ENCODE peak calls at places on chromosomes 13 and 19, in seven cellular contexts. One of them, this sample, is unnamed.

GRCh38 chr19:11324079-11324661 is 15.3 kb downstream of the RAB3D start:
- DNase-seq in adrenal gland: peak
- DNase-seq in BJ: peak
- DNase-seq in CD8-positive, alpha-beta T cell: peak
- DNase-seq in dorsolateral prefrontal cortex: peak
- DNase-seq in brain microvascular endothelial cell: peak
- DNase-seq in ascending aorta: peak
- DNase-seq in this sample: peak

GRCh38 chr13:79392882-79393563 is 13.0 kb downstream of the RBM26 start:
- DNase-seq in adrenal gland: no peak
- DNase-seq in BJ: no peak
- DNase-seq in CD8-positive, alpha-beta T cell: peak
- DNase-seq in dorsolateral prefrontal cortex: no peak
- DNase-seq in brain microvascular endothelial cell: peak
- DNase-seq in ascending aorta: no peak
- DNase-seq in this sample: no peak

GRCh38 chr13:109611912-109612691 is 174.3 kb downstream of the IRS2 start:
- DNase-seq in adrenal gland: no peak
- DNase-seq in BJ: no peak
- DNase-seq in CD8-positive, alpha-beta T cell: no peak
- DNase-seq in dorsolateral prefrontal cortex: no peak
- DNase-seq in brain microvascular endothelial cell: no peak
- DNase-seq in ascending aorta: no peak
- DNase-seq in this sample: no peak

GRCh38 chr19:50843205-50843604 is 9.8 kb upstream of the KLK15 start:
- DNase-seq in adrenal gland: no peak
- DNase-seq in BJ: no peak
- DNase-seq in CD8-positive, alpha-beta T cell: no peak
- DNase-seq in dorsolateral prefrontal cortex: no peak
- DNase-seq in brain microvascular endothelial cell: no peak
- DNase-seq in ascending aorta: no peak
- DNase-seq in this sample: no peak

GRCh38 chr13:91922969-91923592 is 524.7 kb downstream of the GPC5 start:
- DNase-seq in adrenal gland: no peak
- DNase-seq in BJ: no peak
- DNase-seq in CD8-positive, alpha-beta T cell: no peak
- DNase-seq in dorsolateral prefrontal cortex: no peak
- DNase-seq in brain microvascular endothelial cell: no peak
- DNase-seq in ascending aorta: no peak
- DNase-seq in this sample: no peak

GRCh38 chr13:49791214-49791752 is 1.2 kb downstream of the KPNA3 start:
- DNase-seq in adrenal gland: peak
- DNase-seq in BJ: no peak
- DNase-seq in CD8-positive, alpha-beta T cell: peak
- DNase-seq in dorsolateral prefrontal cortex: no peak
- DNase-seq in brain microvascular endothelial cell: peak
- DNase-seq in ascending aorta: no peak
- DNase-seq in this sample: peak

GRCh38 chr13:75442736-75443234 is 39.2 kb downstream of the TBC1D4 start:
- DNase-seq in adrenal gland: no peak
- DNase-seq in BJ: no peak
- DNase-seq in CD8-positive, alpha-beta T cell: no peak
- DNase-seq in dorsolateral prefrontal cortex: no peak
- DNase-seq in brain microvascular endothelial cell: no peak
- DNase-seq in ascending aorta: no peak
- DNase-seq in this sample: no peak

GRCh38 chr19:11539495-11540365 is 1.1 kb downstream of the CNN1 start:
- DNase-seq in adrenal gland: no peak
- DNase-seq in BJ: no peak
- DNase-seq in CD8-positive, alpha-beta T cell: no peak
- DNase-seq in dorsolateral prefrontal cortex: no peak
- DNase-seq in brain microvascular endothelial cell: peak
- DNase-seq in ascending aorta: no peak
- DNase-seq in this sample: no peak

GRCh38 chr13:80006940-80007339 is 334.0 kb downstream of the SPRY2 start:
- DNase-seq in adrenal gland: no peak
- DNase-seq in BJ: no peak
- DNase-seq in CD8-positive, alpha-beta T cell: no peak
- DNase-seq in dorsolateral prefrontal cortex: no peak
- DNase-seq in brain microvascular endothelial cell: no peak
- DNase-seq in ascending aorta: no peak
- DNase-seq in this sample: no peak

GRCh38 chr19:850221-850978 is 1.7 kb upstream of the ELANE start:
- DNase-seq in adrenal gland: peak
- DNase-seq in BJ: peak
- DNase-seq in CD8-positive, alpha-beta T cell: no peak
- DNase-seq in dorsolateral prefrontal cortex: no peak
- DNase-seq in brain microvascular endothelial cell: peak
- DNase-seq in ascending aorta: peak
- DNase-seq in this sample: no peak

GRCh38 chr19:4487572-4487971 is 15.5 kb downstream of the HDGFL2 start:
- DNase-seq in adrenal gland: no peak
- DNase-seq in BJ: no peak
- DNase-seq in CD8-positive, alpha-beta T cell: no peak
- DNase-seq in dorsolateral prefrontal cortex: no peak
- DNase-seq in brain microvascular endothelial cell: no peak
- DNase-seq in ascending aorta: no peak
- DNase-seq in this sample: no peak

GRCh38 chr13:86810385-86810784 is 860.8 kb upstream of the SLITRK5 start:
- DNase-seq in adrenal gland: no peak
- DNase-seq in BJ: no peak
- DNase-seq in CD8-positive, alpha-beta T cell: no peak
- DNase-seq in dorsolateral prefrontal cortex: no peak
- DNase-seq in brain microvascular endothelial cell: no peak
- DNase-seq in ascending aorta: no peak
- DNase-seq in this sample: no peak

GRCh38 chr19:47417107-47417745 is 2.1 kb downstream of the MEIS3 start:
- DNase-seq in adrenal gland: no peak
- DNase-seq in BJ: no peak
- DNase-seq in CD8-positive, alpha-beta T cell: no peak
- DNase-seq in dorsolateral prefrontal cortex: no peak
- DNase-seq in brain microvascular endothelial cell: no peak
- DNase-seq in ascending aorta: no peak
- DNase-seq in this sample: no peak
- H3K4me3 ChIP-seq in adrenal gland: no peak
- H3K4me3 ChIP-seq in BJ: no peak
- H3K4me3 ChIP-seq in CD8-positive, alpha-beta T cell: no peak
- H3K4me3 ChIP-seq in dorsolateral prefrontal cortex: no peak
- H3K4me3 ChIP-seq in brain microvascular endothelial cell: no peak
- H3K4me3 ChIP-seq in ascending aorta: no peak
- H3K4me3 ChIP-seq in this sample: no peak

GRCh38 chr13:30581582-30581981 is 36.1 kb upstream of the USPL1 start:
- DNase-seq in adrenal gland: no peak
- DNase-seq in BJ: no peak
- DNase-seq in CD8-positive, alpha-beta T cell: no peak
- DNase-seq in dorsolateral prefrontal cortex: no peak
- DNase-seq in brain microvascular endothelial cell: no peak
- DNase-seq in ascending aorta: no peak
- DNase-seq in this sample: no peak
- TF ChIP-seq CTCF in adrenal gland: no peak
- TF ChIP-seq CTCF in BJ: peak
- TF ChIP-seq CTCF in CD8-positive, alpha-beta T cell: no peak
- TF ChIP-seq CTCF in dorsolateral prefrontal cortex: no peak
- TF ChIP-seq CTCF in brain microvascular endothelial cell: peak
- TF ChIP-seq CTCF in ascending aorta: no peak
- TF ChIP-seq CTCF in this sample: peak

GRCh38 chr19:54616840-54617560 is 13.3 kb upstream of the LILRB1 start:
- DNase-seq in adrenal gland: no peak
- DNase-seq in BJ: no peak
- DNase-seq in CD8-positive, alpha-beta T cell: no peak
- DNase-seq in dorsolateral prefrontal cortex: no peak
- DNase-seq in brain microvascular endothelial cell: no peak
- DNase-seq in ascending aorta: no peak
- DNase-seq in this sample: peak
- H3K4me3 ChIP-seq in adrenal gland: no peak
- H3K4me3 ChIP-seq in BJ: no peak
- H3K4me3 ChIP-seq in CD8-positive, alpha-beta T cell: no peak
- H3K4me3 ChIP-seq in dorsolateral prefrontal cortex: no peak
- H3K4me3 ChIP-seq in brain microvascular endothelial cell: no peak
- H3K4me3 ChIP-seq in ascending aorta: no peak
- H3K4me3 ChIP-seq in this sample: peak

DNA sequence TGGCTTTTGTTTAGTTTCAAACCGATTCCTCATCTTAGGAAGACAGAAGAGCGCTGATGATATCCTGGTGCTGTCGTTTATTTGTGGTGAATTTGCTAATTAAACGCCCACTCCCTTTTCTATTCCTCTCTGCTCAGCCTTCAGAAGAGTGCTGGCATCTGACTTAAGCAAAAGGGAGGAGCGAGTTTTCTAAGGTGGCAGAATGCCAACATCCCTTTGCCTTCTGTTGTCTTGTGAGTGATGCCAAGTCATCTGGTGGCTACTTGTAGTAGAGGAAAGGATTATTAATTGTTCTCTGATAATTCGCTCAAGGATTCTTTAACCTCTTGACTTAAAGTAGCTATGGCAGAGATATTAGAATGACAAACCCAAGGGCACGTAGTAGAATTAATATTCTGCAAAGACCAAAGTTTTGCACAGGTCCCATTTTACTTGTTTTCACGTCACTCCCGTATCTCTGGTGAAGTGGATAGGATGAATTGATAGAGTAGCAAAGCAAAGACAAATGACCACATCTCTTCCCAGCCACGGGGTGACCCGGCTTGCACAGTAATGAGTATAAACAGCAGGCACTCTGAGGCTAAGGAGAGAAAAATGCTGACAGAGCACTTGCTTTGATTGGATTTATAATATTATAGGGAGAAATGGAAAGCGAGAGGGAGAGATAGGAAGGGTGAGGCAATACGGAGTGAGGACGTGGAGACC is 68.2 kb downstream of the ERCC5 start:
- DNase-seq in adrenal gland: peak
- DNase-seq in BJ: no peak
- DNase-seq in CD8-positive, alpha-beta T cell: no peak
- DNase-seq in dorsolateral prefrontal cortex: no peak
- DNase-seq in brain microvascular endothelial cell: no peak
- DNase-seq in ascending aorta: no peak
- DNase-seq in this sample: no peak
- TF ChIP-seq CTCF in adrenal gland: no peak
- TF ChIP-seq CTCF in BJ: no peak
- TF ChIP-seq CTCF in CD8-positive, alpha-beta T cell: no peak
- TF ChIP-seq CTCF in dorsolateral prefrontal cortex: no peak
- TF ChIP-seq CTCF in brain microvascular endothelial cell: no peak
- TF ChIP-seq CTCF in ascending aorta: no peak
- TF ChIP-seq CTCF in this sample: no peak

DNA sequence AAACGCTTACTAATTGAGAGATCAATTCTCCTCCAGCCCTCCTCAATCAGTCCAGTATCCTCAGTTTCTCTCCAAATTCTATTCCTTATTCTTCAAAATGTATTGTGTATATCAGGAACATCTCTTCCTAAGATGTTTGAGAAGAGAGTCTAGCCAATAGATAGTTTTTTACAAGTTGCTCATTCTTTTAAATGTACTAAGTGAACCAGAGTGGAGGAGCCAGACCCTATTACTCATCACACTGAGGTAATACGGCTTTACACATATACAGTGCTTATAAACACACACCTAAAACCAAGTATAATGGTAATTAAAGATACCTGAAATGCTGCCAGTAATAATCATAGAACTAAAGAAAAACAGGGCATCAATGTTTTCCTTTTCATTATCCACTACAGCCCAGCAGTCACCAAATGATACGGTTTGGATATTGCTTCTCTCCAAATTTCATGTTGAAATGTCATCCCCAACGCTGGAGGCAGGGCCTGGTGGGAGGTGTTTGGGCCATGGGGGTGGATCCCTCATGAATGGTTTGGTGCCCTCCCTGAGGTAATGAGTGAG is 45.2 kb upstream of the HMGB1 start:
- DNase-seq in adrenal gland: no peak
- DNase-seq in BJ: no peak
- DNase-seq in CD8-positive, alpha-beta T cell: no peak
- DNase-seq in dorsolateral prefrontal cortex: no peak
- DNase-seq in brain microvascular endothelial cell: no peak
- DNase-seq in ascending aorta: no peak
- DNase-seq in this sample: no peak
- H3K4me3 ChIP-seq in adrenal gland: no peak
- H3K4me3 ChIP-seq in BJ: no peak
- H3K4me3 ChIP-seq in CD8-positive, alpha-beta T cell: no peak
- H3K4me3 ChIP-seq in dorsolateral prefrontal cortex: no peak
- H3K4me3 ChIP-seq in brain microvascular endothelial cell: no peak
- H3K4me3 ChIP-seq in ascending aorta: no peak
- H3K4me3 ChIP-seq in this sample: no peak

GRCh38 chr13:98150836-98151489 is 8.1 kb downstream of the FARP1 start:
- DNase-seq in adrenal gland: no peak
- DNase-seq in BJ: no peak
- DNase-seq in CD8-positive, alpha-beta T cell: no peak
- DNase-seq in dorsolateral prefrontal cortex: no peak
- DNase-seq in brain microvascular endothelial cell: no peak
- DNase-seq in ascending aorta: no peak
- DNase-seq in this sample: no peak

GRCh38 chr13:98143601-98144500 is 957 bp downstream of the FARP1 start:
- DNase-seq in adrenal gland: peak
- DNase-seq in BJ: no peak
- DNase-seq in CD8-positive, alpha-beta T cell: no peak
- DNase-seq in dorsolateral prefrontal cortex: peak
- DNase-seq in brain microvascular endothelial cell: no peak
- DNase-seq in ascending aorta: no peak
- DNase-seq in this sample: no peak

GRCh38 chr13:98143157-98143553 is 261 bp downstream of the FARP1 start:
- DNase-seq in adrenal gland: peak
- DNase-seq in BJ: no peak
- DNase-seq in CD8-positive, alpha-beta T cell: no peak
- DNase-seq in dorsolateral prefrontal cortex: peak
- DNase-seq in brain microvascular endothelial cell: no peak
- DNase-seq in ascending aorta: no peak
- DNase-seq in this sample: no peak

GRCh38 chr13:98144501-98145350 is 1.8 kb downstream of the FARP1 start:
- DNase-seq in adrenal gland: peak
- DNase-seq in BJ: peak
- DNase-seq in CD8-positive, alpha-beta T cell: no peak
- DNase-seq in dorsolateral prefrontal cortex: peak
- DNase-seq in brain microvascular endothelial cell: no peak
- DNase-seq in ascending aorta: no peak
- DNase-seq in this sample: no peak

GRCh38 chr13:98147521-98147920 is 4.6 kb downstream of the FARP1 start:
- DNase-seq in adrenal gland: peak
- DNase-seq in BJ: no peak
- DNase-seq in CD8-positive, alpha-beta T cell: no peak
- DNase-seq in dorsolateral prefrontal cortex: no peak
- DNase-seq in brain microvascular endothelial cell: no peak
- DNase-seq in ascending aorta: no peak
- DNase-seq in this sample: no peak
- TF ChIP-seq CTCF in adrenal gland: peak
- TF ChIP-seq CTCF in BJ: no peak
- TF ChIP-seq CTCF in CD8-positive, alpha-beta T cell: no peak
- TF ChIP-seq CTCF in dorsolateral prefrontal cortex: no peak
- TF ChIP-seq CTCF in brain microvascular endothelial cell: peak
- TF ChIP-seq CTCF in ascending aorta: no peak
- TF ChIP-seq CTCF in this sample: no peak

This sample was measured in GM12864.